ENCODE peak calls at places on chromosome 11, in four cellular contexts. O is right lobe of liver, H is HCT116, G is mesendoderm. J is an unnamed sample.
A peak's percentile ranks its signal among the peaks of the same experiment; 100 is the strongest.

GRCh38 chr11:110147965-110148709 is 54.9 kb downstream of the ZC3H12C start:
- DNase-seq in O (no peak), H (peak; percentile 12), G (peak; percentile 14), J (no peak)

GRCh38 chr11:64094463-64095223 is 58.9 kb downstream of the FLRT1 start:
- DNase-seq in H (peak; percentile 76), G (peak; percentile 38), O (no peak), J (peak; percentile 69)

GRCh38 chr11:78564037-78564888 is 10.4 kb downstream of the NARS2 start:
- DNase-seq in H (peak; percentile 51), G (peak; percentile 65), O (no peak), J (peak; percentile 62)

GRCh38 chr11:129611661-129612566 is 203.7 kb upstream of the TMEM45B start:
- DNase-seq in O (no peak), G (no peak), H (no peak), J (no peak)

GRCh38 chr11:118216621-118217526 is 7.9 kb downstream of the JAML start:
- DNase-seq in G (no peak), H (no peak), O (no peak), J (no peak)

GRCh38 chr11:66012946-66013761 is 1.3 kb downstream of the CST6 start:
- DNase-seq in G (no peak), H (no peak), O (no peak), J (peak; percentile 64)

GRCh38 chr11:62608776-62609175 is 3.8 kb downstream of the EML3 start:
- DNase-seq in G (no peak), H (no peak), O (no peak), J (no peak)

GRCh38 chr11:67292671-67293070 is 3.6 kb downstream of the ANKRD13D start:
- DNase-seq in H (no peak), O (no peak), G (no peak), J (no peak)

GRCh38 chr11:121929581-121929980 is 186.4 kb downstream of the BLID start:
- DNase-seq in G (peak; percentile 52), H (no peak), O (no peak), J (peak; percentile 57)

GRCh38 chr11:79393362-79394043 is 47.3 kb downstream of the TENM4 start:
- DNase-seq in G (peak; percentile 92), O (no peak), H (no peak), J (peak; percentile 85)

GRCh38 chr11:6619021-6619745 is at the start of gene TPP1:
- DNase-seq in O (peak; percentile 90), G (peak; percentile 97), H (peak; percentile 90), J (peak; percentile 97)

DNA sequence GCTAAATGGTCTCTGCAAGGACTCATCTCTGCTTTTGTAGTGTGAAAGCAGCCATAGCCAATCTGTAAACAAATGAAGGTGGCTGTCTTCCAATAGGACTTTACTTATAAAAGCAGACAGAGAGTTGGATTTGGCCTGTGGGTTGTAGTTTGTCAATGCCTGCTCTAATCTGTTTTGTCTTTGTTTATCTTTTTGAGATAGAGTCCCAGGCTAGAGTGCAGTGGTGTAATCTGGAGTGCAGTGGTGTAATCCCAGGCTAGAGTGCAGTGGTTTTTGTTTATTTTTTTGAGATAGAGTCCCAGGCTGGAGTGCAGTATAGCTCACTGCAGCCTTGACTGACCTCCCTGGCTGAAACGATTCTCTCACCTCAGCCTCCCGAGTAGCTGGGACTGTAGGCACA is 8.6 kb downstream of the PPP6R3 start:
- DNase-seq in G (peak; percentile 61), O (no peak), H (no peak), J (no peak)
- H3K4me1 ChIP-seq in G (peaks cover 15% of the 10 kb centered on the region), O (no peaks in the 10 kb centered on the region), H (no peaks in the 10 kb centered on the region), J (peaks cover 10% of the 10 kb centered on the region)

GRCh38 chr11:8829556-8829955 is 81.4 kb upstream of the AKIP1 start:
- DNase-seq in G (no peak), O (no peak), H (no peak), J (no peak)
- H3K4me1 ChIP-seq in G (peaks cover 24% of the 10 kb centered on the region), O (no peaks in the 10 kb centered on the region), H (peaks cover 6% of the 10 kb centered on the region), J (peaks cover 38% of the 10 kb centered on the region)

DNA sequence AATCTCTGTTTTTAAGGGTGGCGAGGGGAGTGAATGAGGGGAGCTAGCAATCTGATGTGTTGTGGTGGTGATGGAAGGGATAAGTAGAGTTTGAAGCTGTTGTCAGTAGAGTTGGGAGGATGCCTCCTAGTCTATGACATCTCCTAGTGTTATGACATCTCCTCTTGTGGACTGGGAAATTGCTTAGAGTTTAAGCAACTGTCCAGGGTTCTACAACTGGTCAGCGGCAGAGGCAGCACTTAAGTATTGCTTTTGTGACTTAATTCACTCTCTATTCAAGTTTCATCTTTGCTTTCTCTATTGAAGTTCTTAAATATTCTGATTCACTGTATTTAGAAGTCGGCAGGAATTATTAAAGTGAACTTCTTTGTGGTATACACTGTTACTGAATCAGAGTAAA is 13.8 kb downstream of the BMAL1 start:
- DNase-seq in O (no peak), H (no peak), G (no peak), J (no peak)
- H3K4me1 ChIP-seq in O (no peaks in the 10 kb centered on the region), H (no peaks in the 10 kb centered on the region), G (no peaks in the 10 kb centered on the region), J (no peaks in the 10 kb centered on the region)

GRCh38 chr11:128515086-128515485 is 72.3 kb downstream of the ETS1 start:
- DNase-seq in G (no peak), H (no peak), O (no peak), J (no peak)
- H3K4me1 ChIP-seq in G (peaks cover 7% of the 10 kb centered on the region), H (no peaks in the 10 kb centered on the region), O (no peaks in the 10 kb centered on the region), J (peaks cover 13% of the 10 kb centered on the region)

J was measured in endodermal cell.